ENCODE peak calls at places on chromosomes 1 and 21, in four cellular contexts. T is RWPE1, U is NCI-H510A, O is stromal cell of bone marrow. W is an unnamed sample.

GRCh38 chr1:58587667-58588066 is 10.6 kb upstream of the TACSTD2 start:
- DNase-seq in T (no peak), U (no peak), O (no peak), W (no peak)

GRCh38 chr1:244370060-244370637 is 81.6 kb downstream of the ADSS2 start:
- DNase-seq in T (no peak), U (no peak), O (no peak), W (no peak)

GRCh38 chr1:192969091-192969490 is 90.1 kb downstream of the UCHL5 start:
- DNase-seq in T (no peak), U (no peak), O (no peak), W (no peak)

GRCh38 chr1:163983097-163983496 is 575.9 kb upstream of the PBX1 start:
- DNase-seq in T (no peak), U (no peak), O (no peak), W (no peak)

GRCh38 chr21:39071623-39072214 is 111.5 kb downstream of the PSMG1 start:
- DNase-seq in T (no peak), U (no peak), O (peak), W (peak)

GRCh38 chr1:248288385-248288784 is 10.6 kb upstream of the OR2T33 start:
- DNase-seq in T (no peak), U (no peak), O (no peak), W (no peak)

GRCh38 chr21:33461538-33462250 is 18.1 kb downstream of the TMEM50B start:
- DNase-seq in T (no peak), U (no peak), O (no peak), W (no peak)

GRCh38 chr1:76266762-76267161 is 192.2 kb downstream of the ST6GALNAC3 start:
- DNase-seq in T (no peak), U (no peak), O (no peak), W (no peak)

GRCh38 chr1:9164919-9165318 is 36.0 kb upstream of the GPR157 start:
- DNase-seq in T (no peak), U (no peak), O (no peak), W (no peak)

GRCh38 chr1:47235822-47236221 is 3.8 kb upstream of the TAL1 start:
- DNase-seq in T (no peak), U (no peak), O (no peak), W (no peak)

GRCh38 chr1:230827081-230827681 is 41.1 kb downstream of the C1orf198 start:
- DNase-seq in T (no peak), U (no peak), O (no peak), W (peak)

GRCh38 chr21:41627428-41627827 is 119.5 kb upstream of the TMPRSS2 start:
- DNase-seq in T (no peak), U (no peak), O (peak), W (no peak)

GRCh38 chr1:27428316-27429028 is 36.0 kb downstream of the GPR3 start:
- DNase-seq in T (no peak), U (no peak), O (no peak), W (no peak)

GRCh38 chr1:218488986-218489385 is 143.8 kb downstream of the TGFB2 start:
- DNase-seq in T (no peak), U (no peak), O (no peak), W (no peak)

GRCh38 chr1:170321113-170321512 is 175.4 kb downstream of the NTMT2 start:
- DNase-seq in T (no peak), U (no peak), O (no peak), W (no peak)

GRCh38 chr1:89274431-89274857 is 1.8 kb upstream of the GBP5 start:
- DNase-seq in T (peak), U (no peak), O (peak), W (no peak)